ENCODE peak calls at places on chromosomes 12 and 14, in six cellular contexts. Y, G, C, N, S and K are unnamed samples.

GRCh38 chr12:68557011-68557715 is 53.5 kb upstream of the RAP1B start:
- DNase-seq in Y (peak), G (no peak), C (peak), N (peak), S (peak), K (no peak)

GRCh38 chr12:131882804-131883520 is 11.5 kb upstream of the ULK1 start:
- DNase-seq in Y (no peak), G (no peak), C (no peak), N (no peak), S (no peak), K (no peak)

GRCh38 chr14:102554835-102555819 is 37.3 kb upstream of the RCOR1 start:
- DNase-seq in Y (peak), G (peak), C (no peak), N (peak), S (peak), K (no peak)

GRCh38 chr12:122437656-122438121 is 15.2 kb upstream of the CLIP1 start:
- DNase-seq in Y (peak), G (peak), C (peak), N (peak), S (peak), K (peak)

GRCh38 chr12:132925597-132926416 is 30.3 kb downstream of the ZNF605 start:
- DNase-seq in Y (no peak), G (no peak), C (peak), N (no peak), S (no peak), K (no peak)

GRCh38 chr12:75708829-75709228 is 197.4 kb upstream of the KRR1 start:
- DNase-seq in Y (no peak), G (no peak), C (no peak), N (no peak), S (no peak), K (no peak)

GRCh38 chr14:99422220-99423010 is 58.2 kb downstream of the SETD3 start:
- DNase-seq in Y (no peak), G (peak), C (no peak), N (no peak), S (no peak), K (no peak)

GRCh38 chr12:64173456-64173855 is 48.6 kb downstream of the KICS2 start:
- DNase-seq in Y (no peak), G (peak), C (no peak), N (no peak), S (peak), K (no peak)

GRCh38 chr12:77377116-77377515 is 311.7 kb upstream of the E2F7 start:
- DNase-seq in Y (peak), G (no peak), C (peak), N (no peak), S (peak), K (no peak)

GRCh38 chr14:67961676-67962075 is 142.1 kb downstream of the RAD51B start:
- DNase-seq in Y (no peak), G (no peak), C (no peak), N (no peak), S (no peak), K (no peak)

GRCh38 chr14:55129086-55129427 is at the start of gene LGALS3:
- DNase-seq in Y (peak), G (peak), C (peak), N (peak), S (peak), K (peak)

GRCh38 chr14:38042356-38042755 is 165.3 kb upstream of the SSTR1 start:
- DNase-seq in Y (peak), G (peak), C (no peak), N (peak), S (peak), K (no peak)

GRCh38 chr14:22545842-22546721 is 42.9 kb downstream of the DAD1 start:
- DNase-seq in Y (peak), G (peak), C (no peak), N (peak), S (peak), K (no peak)

GRCh38 chr12:101001669-101002068 is 207.1 kb downstream of the ANO4 start:
- DNase-seq in Y (no peak), G (no peak), C (peak), N (peak), S (no peak), K (no peak)

GRCh38 chr12:51592034-51592705 is 1.1 kb downstream of the SCN8A start:
- DNase-seq in Y (peak), G (no peak), C (no peak), N (no peak), S (peak), K (no peak)

GRCh38 chr14:76227450-76228050 is 75.8 kb downstream of the GPATCH2L start:
- DNase-seq in Y (peak), G (no peak), C (peak), N (peak), S (peak), K (no peak)

GRCh38 chr12:122878780-122879612 is 16.9 kb downstream of the VPS37B start:
- DNase-seq in Y (no peak), G (no peak), C (no peak), N (no peak), S (no peak), K (no peak)

GRCh38 chr12:100573499-100574261 is at the start of gene GAS2L3:
- DNase-seq in Y (peak), G (peak), C (peak), N (peak), S (peak), K (peak)

GRCh38 chr14:42504433-42504832 is 897.8 kb downstream of the LRFN5 start:
- DNase-seq in Y (peak), G (no peak), C (no peak), N (peak), S (no peak), K (no peak)

GRCh38 chr12:131860472-131861260 is 32.5 kb downstream of the MMP17 start:
- DNase-seq in Y (peak), G (peak), C (peak), N (peak), S (peak), K (no peak)

GRCh38 chr14:104799657-104800599 is 973 bp upstream of the ZBTB42 start:
- DNase-seq in Y (peak), G (peak), C (peak), N (peak), S (peak), K (peak)

GRCh38 chr14:79971330-79971729 is 240.0 kb downstream of the DIO2 start:
- DNase-seq in Y (peak), G (no peak), C (no peak), N (peak), S (peak), K (no peak)

GRCh38 chr12:13198921-13199320 is 2.4 kb downstream of the EMP1 start:
- DNase-seq in Y (peak), G (no peak), C (no peak), N (no peak), S (peak), K (no peak)
- H3K4me3 ChIP-seq in Y (peak), G (no peak), C (peak), N (no peak), S (peak), K (peak)

GRCh38 chr12:127516467-127516866 is 750.5 kb upstream of the TMEM132C start:
- DNase-seq in Y (no peak), G (no peak), C (no peak), N (no peak), S (peak), K (no peak)
- H3K4me3 ChIP-seq in Y (no peak), G (no peak), C (no peak), N (no peak), S (no peak), K (no peak)

GRCh38 chr12:102021540-102022246 is 40.1 kb downstream of the WASHC3 start:
- DNase-seq in Y (no peak), G (no peak), C (no peak), N (no peak), S (no peak), K (no peak)
- H3K4me3 ChIP-seq in Y (no peak), G (no peak), C (no peak), N (no peak), S (no peak), K (no peak)

GRCh38 chr12:26789731-26790644 is 43.0 kb downstream of the ITPR2 start:
- DNase-seq in Y (peak), G (peak), C (peak), N (peak), S (peak), K (no peak)

GRCh38 chr12:26787125-26787495 is 45.9 kb downstream of the ITPR2 start:
- DNase-seq in Y (peak), G (no peak), C (peak), N (peak), S (peak), K (no peak)

GRCh38 chr12:26783791-26784379 is 49.1 kb downstream of the ITPR2 start:
- DNase-seq in Y (no peak), G (no peak), C (no peak), N (no peak), S (no peak), K (no peak)

GRCh38 chr12:26783133-26783531 is 49.9 kb downstream of the ITPR2 start:
- DNase-seq in Y (no peak), G (no peak), C (no peak), N (no peak), S (no peak), K (no peak)

DNA sequence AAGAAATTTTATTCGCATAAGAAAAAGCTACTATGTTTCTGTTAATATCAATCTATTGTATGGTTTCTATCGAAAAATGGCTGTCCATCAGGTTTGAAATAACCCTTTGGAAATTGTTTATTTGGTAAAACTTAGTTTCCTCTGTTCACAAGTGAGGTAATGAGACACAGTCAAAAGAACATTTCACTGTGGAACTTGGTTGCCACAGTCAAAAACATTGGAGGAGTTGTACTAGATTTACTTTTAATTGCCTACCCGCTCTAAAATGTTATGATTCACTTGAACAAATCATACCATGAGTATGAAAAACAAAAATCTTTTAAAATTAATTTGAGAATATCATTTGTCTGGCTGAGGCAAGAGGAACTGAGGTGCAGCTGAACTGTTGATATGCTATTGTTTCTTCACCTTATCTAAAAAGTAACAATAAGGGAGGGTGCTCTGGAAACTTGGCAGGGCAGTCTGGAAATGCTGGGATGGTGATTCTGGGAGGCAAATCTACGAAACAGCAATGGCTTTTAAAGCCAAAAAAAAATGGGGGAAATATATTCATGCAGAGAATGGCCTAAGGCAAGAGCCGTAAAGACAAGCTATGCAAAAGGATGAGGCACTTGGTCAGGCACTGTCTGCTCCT is 46.4 kb downstream of the ITPR2 start:
- DNase-seq in Y (no peak), G (no peak), C (no peak), N (no peak), S (peak), K (no peak)
- H3K4me3 ChIP-seq in Y (no peak), G (no peak), C (no peak), N (no peak), S (no peak), K (no peak)

GRCh38 chr12:79692860-79693605 is 2.3 kb upstream of the PAWR start:
- DNase-seq in Y (peak), G (no peak), C (peak), N (peak), S (no peak), K (no peak)
- H3K4me3 ChIP-seq in Y (no peak), G (no peak), C (peak), N (peak), S (peak), K (no peak)

DNA sequence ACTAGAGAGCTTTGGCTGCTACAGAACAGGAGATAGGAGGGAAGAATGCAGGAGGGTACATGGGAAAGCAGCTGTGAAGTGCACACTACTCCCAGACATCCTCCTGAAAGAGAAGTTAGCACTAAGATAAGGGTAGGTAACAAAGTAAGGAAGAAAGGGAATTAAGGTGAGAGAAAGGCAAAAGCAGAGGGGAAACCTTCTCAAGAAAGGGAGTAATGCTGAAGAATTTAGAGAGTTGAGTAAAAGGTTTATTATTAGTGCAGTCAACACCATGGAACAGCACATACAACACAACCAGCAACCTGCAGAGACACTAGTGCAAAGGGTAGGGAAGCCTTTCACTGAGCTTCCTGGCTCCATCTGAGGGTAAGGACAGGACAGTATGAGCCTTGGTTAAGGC is 15.0 kb upstream of the SMARCC2 start:
- DNase-seq in Y (no peak), G (no peak), C (no peak), N (no peak), S (no peak), K (no peak)
- H3K4me3 ChIP-seq in Y (no peak), G (no peak), C (no peak), N (no peak), S (no peak), K (no peak)

GRCh38 chr12:6788972-6789905 is at the start of gene CD4:
- DNase-seq in Y (peak), G (peak), C (no peak), N (no peak), S (no peak), K (no peak)
- H3K4me3 ChIP-seq in Y (peak), G (no peak), C (no peak), N (no peak), S (no peak), K (peak)

DNA sequence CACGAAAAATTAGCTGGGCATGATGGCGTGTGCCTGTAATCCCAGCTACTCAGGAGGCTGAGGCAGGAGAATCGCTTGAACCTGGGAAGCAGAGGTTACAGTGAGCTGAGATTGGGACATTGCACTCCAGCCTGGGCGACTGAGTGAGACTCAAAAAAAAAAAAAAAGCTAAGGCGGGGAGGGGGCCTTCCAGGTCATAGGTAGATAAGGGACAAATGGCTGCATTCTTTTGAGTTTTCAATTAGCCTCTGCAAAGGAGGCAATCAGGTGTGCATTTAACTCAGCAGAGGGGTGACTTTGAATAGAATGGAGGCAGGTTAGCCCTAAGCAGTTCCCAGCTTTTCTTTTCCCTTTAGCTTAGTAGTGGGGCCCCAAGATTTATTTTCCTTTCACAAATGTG is 743 bp upstream of the AACS start:
- DNase-seq in Y (no peak), G (no peak), C (no peak), N (no peak), S (no peak), K (no peak)
- H3K4me3 ChIP-seq in Y (peak), G (no peak), C (no peak), N (no peak), S (peak), K (peak)

GRCh38 chr12:49165114-49165513 is 23.8 kb downstream of the TUBA1A start:
- DNase-seq in Y (no peak), G (no peak), C (no peak), N (no peak), S (no peak), K (no peak)

GRCh38 chr12:49160415-49160814 is 28.5 kb downstream of the TUBA1A start:
- DNase-seq in Y (no peak), G (no peak), C (no peak), N (peak), S (no peak), K (no peak)

GRCh38 chr12:49161092-49161795 is 27.6 kb downstream of the TUBA1A start:
- DNase-seq in Y (no peak), G (no peak), C (no peak), N (no peak), S (no peak), K (no peak)
- H3K4me3 ChIP-seq in Y (no peak), G (no peak), C (no peak), N (no peak), S (no peak), K (no peak)

GRCh38 chr14:89902876-89903275 is 51.7 kb downstream of the EFCAB11 start:
- DNase-seq in Y (no peak), G (no peak), C (no peak), N (no peak), S (no peak), K (no peak)
- H3K4me3 ChIP-seq in Y (no peak), G (no peak), C (no peak), N (no peak), S (no peak), K (no peak)